ENCODE peak calls at places on chromosomes 1 and 21, in eight cellular contexts. E is GM12865; U is activated naive CD4-positive, alpha-beta T cell treated with anti-CD3 and anti-CD28 coated beads, Interleukin-2, amount 10 ng/mL, durations not matched to agents 7 days and 5 days; R is NCI-H2081; Z is KBM-7; M is activated T-cell treated with anti-CD3 and anti-CD28 coated beads for 24 hours; C is GM12892; T is A549. I is an unnamed sample.

GRCh38 chr1:99469641-99470040 is 176.3 kb upstream of the PALMD start:
- DNase-seq in E (no peak), U (no peak), R (no peak), Z (no peak), M (no peak), C (no peak), T (no peak), I (peak)

GRCh38 chr1:174258148-174258550 is 98.8 kb downstream of the RABGAP1L start:
- DNase-seq in E (peak), U (peak), R (peak), Z (peak), M (peak), C (no peak), T (peak), I (peak)

GRCh38 chr1:91689586-91690481 is 189.2 kb downstream of the CDC7 start:
- DNase-seq in E (no peak), U (no peak), R (no peak), Z (no peak), M (no peak), C (no peak), T (no peak), I (no peak)

GRCh38 chr1:40876436-40876761 is 14.2 kb upstream of the CITED4 start:
- DNase-seq in E (no peak), U (no peak), R (no peak), Z (no peak), M (no peak), C (no peak), T (no peak), I (no peak)

GRCh38 chr21:44521928-44522752 is 17.9 kb downstream of the KRTAP10-1 start:
- DNase-seq in E (no peak), U (peak), R (no peak), Z (no peak), M (no peak), C (no peak), T (no peak), I (no peak)

GRCh38 chr1:27402349-27402754 is 9.9 kb downstream of the GPR3 start:
- DNase-seq in E (peak), U (no peak), R (no peak), Z (peak), M (no peak), C (no peak), T (no peak), I (peak)

GRCh38 chr1:230760360-230760827 is 13.2 kb downstream of the CAPN9 start:
- DNase-seq in E (no peak), U (no peak), R (no peak), Z (no peak), M (no peak), C (no peak), T (no peak), I (no peak)

GRCh38 chr1:240492832-240493440 is 119.0 kb downstream of the GREM2 start:
- DNase-seq in E (no peak), U (peak), R (no peak), Z (no peak), M (no peak), C (no peak), T (peak), I (no peak)

GRCh38 chr1:84078108-84078823 is 65.8 kb upstream of the PRKACB start:
- DNase-seq in E (peak), U (no peak), R (peak), Z (peak), M (peak), C (no peak), T (no peak), I (peak)

GRCh38 chr1:21773585-21773984 is 9.4 kb downstream of the USP48 start:
- DNase-seq in E (peak), U (no peak), R (no peak), Z (peak), M (no peak), C (no peak), T (no peak), I (no peak)

GRCh38 chr1:171295821-171296220 is 18.2 kb upstream of the FMO4 start:
- DNase-seq in E (no peak), U (no peak), R (no peak), Z (no peak), M (no peak), C (no peak), T (no peak), I (no peak)

GRCh38 chr1:205286335-205286950 is 35.1 kb downstream of the NUAK2 start:
- DNase-seq in E (peak), U (peak), R (no peak), Z (peak), M (peak), C (peak), T (no peak), I (no peak)

GRCh38 chr21:28230559-28230958 is 762.1 kb downstream of the LTN1 start:
- DNase-seq in E (no peak), U (no peak), R (no peak), Z (no peak), M (no peak), C (no peak), T (no peak), I (no peak)

GRCh38 chr1:19317126-19317910 is 5.2 kb downstream of the SLC66A1 start:
- DNase-seq in E (no peak), U (no peak), R (no peak), Z (no peak), M (no peak), C (no peak), T (no peak), I (no peak)

GRCh38 chr1:226832613-226833012 is 37.8 kb upstream of the PSEN2 start:
- DNase-seq in E (no peak), U (no peak), R (no peak), Z (no peak), M (no peak), C (no peak), T (no peak), I (no peak)

GRCh38 chr1:2584822-2585317 is 1.7 kb upstream of the PRXL2B start:
- DNase-seq in E (peak), U (no peak), R (no peak), Z (no peak), M (no peak), C (no peak), T (no peak), I (no peak)

GRCh38 chr1:211660718-211661222 is 14.7 kb downstream of the NEK2 start:
- DNase-seq in E (no peak), U (no peak), R (no peak), Z (no peak), M (no peak), C (no peak), T (no peak), I (peak)

GRCh38 chr1:205438213-205439158 is 16.6 kb upstream of the LEMD1 start:
- DNase-seq in E (peak), U (peak), R (peak), Z (peak), M (no peak), C (no peak), T (peak), I (peak)

GRCh38 chr21:36425286-36425685 is 40.1 kb downstream of the CHAF1B start:
- DNase-seq in E (no peak), U (no peak), R (no peak), Z (no peak), M (no peak), C (no peak), T (no peak), I (no peak)

GRCh38 chr21:26833460-26833939 is 11.7 kb downstream of the ADAMTS1 start:
- DNase-seq in E (no peak), U (no peak), R (no peak), Z (no peak), M (no peak), C (no peak), T (no peak), I (no peak)

GRCh38 chr1:156149374-156150106 is 3.8 kb upstream of the SEMA4A start:
- DNase-seq in E (peak), U (no peak), R (no peak), Z (no peak), M (no peak), C (peak), T (no peak), I (no peak)

GRCh38 chr21:15164678-15165303 is 100.0 kb upstream of the NRIP1 start:
- DNase-seq in E (peak), U (no peak), R (no peak), Z (no peak), M (no peak), C (no peak), T (no peak), I (no peak)

GRCh38 chr1:217953922-217954321 is 322.8 kb downstream of the SPATA17 start:
- DNase-seq in E (no peak), U (no peak), R (no peak), Z (no peak), M (no peak), C (no peak), T (no peak), I (no peak)

GRCh38 chr21:38590449-38590848 is 92.2 kb upstream of the ERG start:
- DNase-seq in E (no peak), U (no peak), R (no peak), Z (no peak), M (no peak), C (no peak), T (no peak), I (no peak)

GRCh38 chr1:154182342-154183044 is 9.4 kb downstream of the TPM3 start:
- DNase-seq in E (peak), U (peak), R (peak), Z (peak), M (peak), C (peak), T (peak), I (peak)

GRCh38 chr1:243605604-243606003 is 244.4 kb downstream of the AKT3 start:
- DNase-seq in E (no peak), U (no peak), R (no peak), Z (no peak), M (no peak), C (no peak), T (no peak), I (no peak)

GRCh38 chr1:205749826-205750682 is at the start of gene NUCKS1:
- DNase-seq in E (peak), U (peak), R (peak), Z (peak), M (peak), C (peak), T (peak), I (peak)

GRCh38 chr1:245956225-245956624 is 550.9 kb downstream of the SMYD3 start:
- DNase-seq in E (no peak), U (peak), R (no peak), Z (peak), M (peak), C (no peak), T (no peak), I (no peak)

GRCh38 chr21:15036189-15036588 is 28.6 kb downstream of the NRIP1 start:
- DNase-seq in E (no peak), U (no peak), R (no peak), Z (no peak), M (no peak), C (no peak), T (no peak), I (no peak)

GRCh38 chr1:50978852-50979781 is 9.1 kb downstream of the CDKN2C start:
- DNase-seq in E (peak), U (peak), R (peak), Z (peak), M (no peak), C (no peak), T (no peak), I (peak)

GRCh38 chr1:113433177-113433576 is 42.9 kb downstream of the MAGI3 start:
- DNase-seq in E (no peak), U (no peak), R (no peak), Z (no peak), M (no peak), C (no peak), T (no peak), I (no peak)

GRCh38 chr1:117719004-117719403 is 113.2 kb downstream of the TENT5C start:
- DNase-seq in E (no peak), U (peak), R (no peak), Z (no peak), M (no peak), C (no peak), T (no peak), I (no peak)

GRCh38 chr1:13661539-13661938 is 38.4 kb upstream of the PRDM2 start:
- DNase-seq in E (no peak), U (no peak), R (no peak), Z (no peak), M (no peak), C (no peak), T (no peak), I (no peak)

GRCh38 chr1:46131093-46131492 is 1.3 kb downstream of the PIK3R3 start:
- DNase-seq in E (peak), U (no peak), R (no peak), Z (peak), M (no peak), C (no peak), T (no peak), I (no peak)

GRCh38 chr1:235557495-235557894 is 53.2 kb upstream of the B3GALNT2 start:
- DNase-seq in E (no peak), U (peak), R (no peak), Z (peak), M (no peak), C (no peak), T (no peak), I (no peak)

GRCh38 chr1:38474738-38475623 is 384.6 kb downstream of the RRAGC start:
- DNase-seq in E (peak), U (peak), R (no peak), Z (no peak), M (no peak), C (peak), T (no peak), I (no peak)

GRCh38 chr1:179175011-179175934 is 54.2 kb downstream of the ABL2 start:
- DNase-seq in E (no peak), U (no peak), R (no peak), Z (peak), M (no peak), C (no peak), T (no peak), I (peak)

GRCh38 chr1:29291756-29292155 is 55.4 kb downstream of the PTPRU start:
- DNase-seq in E (no peak), U (no peak), R (no peak), Z (no peak), M (no peak), C (no peak), T (no peak), I (no peak)